ENCODE peak calls at places on chromosomes 12 and 14, in four cellular contexts. R is heart left ventricle, B is endothelial cell of umbilical vein, G is tibial artery. D is an unnamed sample. For H3K4me1 and H3K27me3, the result is how much of the 10 kb centered on the place peaks cover.

GRCh38 chr12:16788888-16789790 is 183.2 kb upstream of the LMO3 start:
- DNase-seq in R (no peak), G (no peak), B (no peak), D (peak)

GRCh38 chr14:73235531-73236155 is 1.7 kb upstream of the PAPLN start:
- DNase-seq in B (no peak), R (no peak), G (peak), D (peak)

GRCh38 chr12:120909633-120910318 is 5.6 kb upstream of the SPPL3 start:
- DNase-seq in B (no peak), R (no peak), G (no peak), D (no peak)

GRCh38 chr14:77574446-77575125 is 41.9 kb downstream of the SPTLC2 start:
- DNase-seq in G (no peak), R (no peak), B (no peak), D (no peak)

GRCh38 chr14:103067231-103067954 is 10.0 kb upstream of the CDC42BPB start:
- DNase-seq in B (no peak), R (no peak), G (peak), D (no peak)

GRCh38 chr12:63795032-63795687 is 15.5 kb downstream of the RXYLT1 start:
- DNase-seq in R (no peak), B (no peak), G (no peak), D (no peak)

GRCh38 chr12:6195665-6196535 is 4.3 kb upstream of the CD9 start:
- DNase-seq in R (peak), G (peak), B (peak), D (peak)

GRCh38 chr12:48998497-48999353 is 450 bp downstream of the DDN start:
- DNase-seq in G (no peak), R (peak), B (no peak), D (no peak)

GRCh38 chr14:94120667-94121335 is 8.6 kb downstream of the IFI27L2 start:
- DNase-seq in G (no peak), B (peak), R (no peak), D (no peak)

GRCh38 chr14:100438678-100439592 is 115.8 kb downstream of the SLC25A47 start:
- DNase-seq in B (peak), R (no peak), G (no peak), D (no peak)

DNA sequence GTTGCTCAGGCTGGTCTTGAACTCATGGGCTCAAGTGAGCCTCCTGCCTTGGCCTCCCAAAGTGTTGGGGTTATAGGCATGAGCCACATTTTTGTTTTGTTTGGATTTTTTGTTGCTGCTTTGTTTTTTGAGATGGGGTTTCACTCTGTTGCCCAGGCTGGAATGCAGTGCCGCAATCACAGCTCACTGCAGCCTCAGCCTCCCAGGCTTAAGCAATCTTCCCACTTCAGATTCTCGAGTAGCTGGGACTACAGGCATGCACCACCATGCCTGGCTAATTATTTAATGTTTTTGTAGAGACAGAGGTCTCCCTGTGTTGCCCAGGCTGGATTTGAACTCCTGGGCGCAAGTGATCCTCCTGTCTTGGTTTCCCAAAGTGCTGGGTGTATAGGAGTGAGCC is 5.7 kb upstream of the PLEK2 start:
- DNase-seq in B (no peak), R (no peak), G (no peak), D (no peak)
- H3K4me1 ChIP-seq in B (under half), R (under half), G (under half), D (under half)

GRCh38 chr12:57471661-57472060 is 8.0 kb downstream of the ARHGAP9 start:
- DNase-seq in G (no peak), R (no peak), B (no peak), D (no peak)
- H3K27me3 ChIP-seq in G (under half), R (under half), B (half or more), D (under half)

DNA sequence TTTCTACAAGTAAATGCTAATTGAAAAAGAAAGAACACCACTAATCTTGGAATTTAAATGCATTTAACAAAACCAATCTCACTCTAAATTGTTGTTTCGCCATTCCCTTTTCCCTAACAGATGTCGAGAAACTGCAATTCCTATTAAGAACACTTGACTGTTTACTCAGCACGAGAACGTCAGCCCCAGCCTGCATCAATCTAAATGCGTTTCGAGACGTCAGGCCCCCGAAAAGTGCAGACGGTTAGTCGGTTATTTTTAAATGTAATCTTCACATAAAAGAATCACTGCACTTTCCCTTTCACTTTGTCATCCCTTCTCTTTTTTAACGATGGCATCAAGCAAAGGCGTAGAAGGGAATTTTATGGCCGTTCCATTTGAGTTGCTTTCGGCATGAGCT is 837.6 kb downstream of the VRK1 start:
- DNase-seq in B (no peak), G (no peak), R (no peak), D (peak)
- H3K4me1 ChIP-seq in B (under half), G (under half), R (under half), D (half or more)

GRCh38 chr14:104286496-104286895 is 148.1 kb downstream of the KIF26A start:
- DNase-seq in G (no peak), R (no peak), B (no peak), D (no peak)

GRCh38 chr14:104289485-104289884 is 151.1 kb downstream of the KIF26A start:
- DNase-seq in R (peak), B (no peak), G (no peak), D (no peak)

GRCh38 chr14:104290058-104290667 is 151.8 kb downstream of the KIF26A start:
- DNase-seq in B (no peak), R (peak), G (no peak), D (no peak)

GRCh38 chr14:104287301-104288009 is 149.1 kb downstream of the KIF26A start:
- DNase-seq in B (no peak), G (no peak), R (peak), D (no peak)

GRCh38 chr14:104288272-104288671 is 149.9 kb downstream of the KIF26A start:
- DNase-seq in B (no peak), G (peak), R (peak), D (no peak)
- H3K27me3 ChIP-seq in B (under half), G (under half), R (under half), D (under half)

GRCh38 chr12:65187665-65188064 is 18.3 kb downstream of the LEMD3 start:
- DNase-seq in B (no peak), G (no peak), R (no peak), D (no peak)

GRCh38 chr12:65188179-65188709 is 18.9 kb downstream of the LEMD3 start:
- DNase-seq in G (no peak), R (no peak), B (no peak), D (no peak)

GRCh38 chr12:65182012-65182739 is 12.8 kb downstream of the LEMD3 start:
- DNase-seq in B (no peak), R (no peak), G (no peak), D (no peak)

GRCh38 chr12:65184858-65185229 is 15.5 kb downstream of the LEMD3 start:
- DNase-seq in B (no peak), G (no peak), R (no peak), D (no peak)

DNA sequence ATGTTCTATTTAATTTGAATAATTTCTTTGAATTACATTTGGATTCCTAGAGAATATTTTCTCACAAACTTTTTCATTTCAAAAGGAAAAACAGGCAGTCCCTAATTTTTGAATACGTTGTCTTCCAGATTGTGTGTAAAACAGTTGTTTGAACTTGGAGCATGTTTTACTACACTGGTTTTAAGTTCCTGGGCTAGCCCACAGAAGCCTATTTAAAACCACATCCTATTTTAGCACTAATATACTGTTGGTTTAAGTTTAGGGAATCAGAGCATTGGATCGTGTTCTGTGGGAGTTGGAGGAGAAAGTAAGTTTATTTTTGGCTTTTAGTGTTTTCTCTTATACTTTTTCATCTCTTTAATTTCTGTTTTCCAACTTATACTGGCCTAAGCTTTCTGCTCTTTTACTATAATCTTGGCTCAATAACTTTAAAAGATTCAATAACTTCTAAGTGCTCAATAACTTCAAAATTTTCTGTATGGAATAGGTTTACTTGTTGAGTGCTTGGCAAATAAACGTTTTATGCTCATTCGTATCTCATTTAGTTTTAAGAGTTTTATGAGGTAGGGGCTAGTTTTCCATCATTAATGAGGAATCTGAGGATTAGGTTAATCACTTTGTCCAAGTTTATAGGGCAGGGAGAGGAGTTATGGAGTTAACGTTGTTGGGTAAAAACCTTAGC is 14.9 kb downstream of the LEMD3 start:
- DNase-seq in B (no peak), R (no peak), G (no peak), D (no peak)
- H3K4me1 ChIP-seq in B (under half), R (under half), G (under half), D (under half)

D was measured in A673.